ENCODE peak calls at places on chromosomes 6 and 20, in four cellular contexts. One of them, this sample, is unnamed.

GRCh38 chr6:117919775-117920492 is 12.9 kb downstream of the SLC35F1 start:
- DNase-seq in fibroblast of lung: peak; percentile 3
- DNase-seq in osteocyte: no peak
- DNase-seq in colonic mucosa: no peak
- DNase-seq in this sample: no peak

GRCh38 chr20:17617212-17617867 is 47.5 kb downstream of the DSTN start:
- DNase-seq in fibroblast of lung: no peak
- DNase-seq in osteocyte: peak; percentile 85
- DNase-seq in colonic mucosa: peak; percentile 46
- DNase-seq in this sample: peak; percentile 73

GRCh38 chr6:109713097-109713496 is 22.0 kb downstream of the FIG4 start:
- DNase-seq in fibroblast of lung: no peak
- DNase-seq in osteocyte: no peak
- DNase-seq in colonic mucosa: no peak
- DNase-seq in this sample: no peak

GRCh38 chr20:3796477-3797225 is 541 bp downstream of the CDC25B start:
- DNase-seq in fibroblast of lung: no peak
- DNase-seq in osteocyte: no peak
- DNase-seq in colonic mucosa: no peak
- DNase-seq in this sample: no peak

GRCh38 chr6:27503436-27504030 is 30.6 kb upstream of the ZNF184 start:
- DNase-seq in fibroblast of lung: peak; percentile 63
- DNase-seq in osteocyte: no peak
- DNase-seq in colonic mucosa: peak; percentile 79
- DNase-seq in this sample: peak; percentile 82

GRCh38 chr20:48892849-48893352 is 28.6 kb upstream of the ARFGEF2 start:
- DNase-seq in fibroblast of lung: no peak
- DNase-seq in osteocyte: no peak
- DNase-seq in colonic mucosa: no peak
- DNase-seq in this sample: no peak

GRCh38 chr6:15443119-15443518 is 197.2 kb downstream of the JARID2 start:
- DNase-seq in fibroblast of lung: peak; percentile 94
- DNase-seq in osteocyte: no peak
- DNase-seq in colonic mucosa: no peak
- DNase-seq in this sample: no peak

GRCh38 chr20:46998497-46999190 is 104.0 kb downstream of the EYA2 start:
- DNase-seq in fibroblast of lung: no peak
- DNase-seq in osteocyte: no peak
- DNase-seq in colonic mucosa: peak; percentile 32
- DNase-seq in this sample: no peak

GRCh38 chr6:18218233-18218632 is 46.1 kb downstream of the DEK start:
- DNase-seq in fibroblast of lung: no peak
- DNase-seq in osteocyte: no peak
- DNase-seq in colonic mucosa: no peak
- DNase-seq in this sample: no peak

GRCh38 chr6:147881432-147881831 is 372.9 kb downstream of the SAMD5 start:
- DNase-seq in fibroblast of lung: no peak
- DNase-seq in osteocyte: no peak
- DNase-seq in colonic mucosa: no peak
- DNase-seq in this sample: no peak

GRCh38 chr6:4133941-4134838 is 1.2 kb downstream of the ECI2 start:
- DNase-seq in fibroblast of lung: peak; percentile 20
- DNase-seq in osteocyte: no peak
- DNase-seq in colonic mucosa: peak; percentile 52
- DNase-seq in this sample: no peak

GRCh38 chr20:61951695-61952533 is 113.8 kb downstream of the TAF4 start:
- DNase-seq in fibroblast of lung: peak; percentile 30
- DNase-seq in osteocyte: peak; percentile 84
- DNase-seq in colonic mucosa: no peak
- DNase-seq in this sample: peak; percentile 82

GRCh38 chr20:19207541-19207940 is 4.9 kb upstream of the SLC24A3 start:
- DNase-seq in fibroblast of lung: no peak
- DNase-seq in osteocyte: no peak
- DNase-seq in colonic mucosa: no peak
- DNase-seq in this sample: no peak

GRCh38 chr6:122609881-122610689 is at the start of gene PKIB:
- DNase-seq in fibroblast of lung: peak; percentile 83
- DNase-seq in osteocyte: no peak
- DNase-seq in colonic mucosa: peak; percentile 79
- DNase-seq in this sample: peak; percentile 77

GRCh38 chr6:132096996-132097395 is 145.8 kb upstream of the CCN2 start:
- DNase-seq in fibroblast of lung: no peak
- DNase-seq in osteocyte: no peak
- DNase-seq in colonic mucosa: no peak
- DNase-seq in this sample: no peak

GRCh38 chr6:159953091-159953581 is 15.7 kb upstream of the IGF2R start:
- DNase-seq in fibroblast of lung: peak; percentile 35
- DNase-seq in osteocyte: no peak
- DNase-seq in colonic mucosa: peak; percentile 37
- DNase-seq in this sample: no peak

GRCh38 chr6:141953072-141953471 is 179.7 kb upstream of the GJE1 start:
- DNase-seq in fibroblast of lung: no peak
- DNase-seq in osteocyte: no peak
- DNase-seq in colonic mucosa: no peak
- DNase-seq in this sample: no peak

GRCh38 chr6:134822920-134823430 is 126.9 kb downstream of the ALDH8A1 start:
- DNase-seq in fibroblast of lung: peak; percentile 74
- DNase-seq in osteocyte: peak; percentile 91
- DNase-seq in colonic mucosa: peak; percentile 53
- DNase-seq in this sample: no peak

GRCh38 chr6:77740380-77740779 is 87.5 kb downstream of the MEI4 start:
- DNase-seq in fibroblast of lung: peak; percentile 3
- DNase-seq in osteocyte: no peak
- DNase-seq in colonic mucosa: no peak
- DNase-seq in this sample: no peak

GRCh38 chr6:82249381-82250253 is 2.1 kb upstream of the IBTK start:
- DNase-seq in fibroblast of lung: peak; percentile 20
- DNase-seq in osteocyte: no peak
- DNase-seq in colonic mucosa: no peak
- DNase-seq in this sample: no peak

GRCh38 chr6:144590540-144590939 is 305.4 kb downstream of the UTRN start:
- DNase-seq in fibroblast of lung: no peak
- DNase-seq in osteocyte: no peak
- DNase-seq in colonic mucosa: no peak
- DNase-seq in this sample: no peak

GRCh38 chr6:132464538-132465256 is 48.2 kb downstream of the STX7 start:
- DNase-seq in fibroblast of lung: peak; percentile 50
- DNase-seq in osteocyte: no peak
- DNase-seq in colonic mucosa: no peak
- DNase-seq in this sample: no peak

GRCh38 chr6:136429681-136430080 is 120.5 kb downstream of the MAP7 start:
- DNase-seq in fibroblast of lung: no peak
- DNase-seq in osteocyte: no peak
- DNase-seq in colonic mucosa: no peak
- DNase-seq in this sample: no peak

GRCh38 chr6:65259080-65259479 is 447.9 kb downstream of the EYS start:
- DNase-seq in fibroblast of lung: peak; percentile 20
- DNase-seq in osteocyte: no peak
- DNase-seq in colonic mucosa: no peak
- DNase-seq in this sample: no peak

GRCh38 chr20:30815577-30816181 is 441.8 kb upstream of the DEFB115 start:
- DNase-seq in fibroblast of lung: no peak
- DNase-seq in osteocyte: no peak
- DNase-seq in colonic mucosa: no peak
- DNase-seq in this sample: no peak

GRCh38 chr20:47348539-47349142 is 7.9 kb downstream of the ZMYND8 start:
- DNase-seq in fibroblast of lung: peak; percentile 73
- DNase-seq in osteocyte: no peak
- DNase-seq in colonic mucosa: no peak
- DNase-seq in this sample: no peak

GRCh38 chr20:63766695-63767426 is 27.3 kb downstream of the SLC2A4RG start:
- DNase-seq in fibroblast of lung: no peak
- DNase-seq in osteocyte: no peak
- DNase-seq in colonic mucosa: no peak
- DNase-seq in this sample: no peak

GRCh38 chr6:44665683-44666082 is 278.2 kb downstream of the CDC5L start:
- DNase-seq in fibroblast of lung: no peak
- DNase-seq in osteocyte: no peak
- DNase-seq in colonic mucosa: no peak
- DNase-seq in this sample: no peak

GRCh38 chr6:37381579-37381978 is 27.8 kb downstream of the RNF8 start:
- DNase-seq in fibroblast of lung: peak; percentile 72
- DNase-seq in osteocyte: no peak
- DNase-seq in colonic mucosa: peak; percentile 21
- DNase-seq in this sample: no peak

GRCh38 chr20:35511814-35512420 is 17.5 kb downstream of the C20orf173 start:
- DNase-seq in fibroblast of lung: peak; percentile 45
- DNase-seq in osteocyte: no peak
- DNase-seq in colonic mucosa: peak; percentile 30
- DNase-seq in this sample: no peak

GRCh38 chr6:43877463-43878126 is 107.6 kb downstream of the VEGFA start:
- DNase-seq in fibroblast of lung: no peak
- DNase-seq in osteocyte: no peak
- DNase-seq in colonic mucosa: no peak
- DNase-seq in this sample: no peak

GRCh38 chr20:40493071-40493470 is 196.0 kb downstream of the MAFB start:
- DNase-seq in fibroblast of lung: peak; percentile 32
- DNase-seq in osteocyte: no peak
- DNase-seq in colonic mucosa: no peak
- DNase-seq in this sample: no peak

GRCh38 chr20:49405062-49405683 is 77.3 kb downstream of the KCNB1 start:
- DNase-seq in fibroblast of lung: no peak
- DNase-seq in osteocyte: no peak
- DNase-seq in colonic mucosa: no peak
- DNase-seq in this sample: no peak

GRCh38 chr20:18258126-18258860 is 30.0 kb upstream of the ZNF133 start:
- DNase-seq in fibroblast of lung: no peak
- DNase-seq in osteocyte: no peak
- DNase-seq in colonic mucosa: no peak
- DNase-seq in this sample: no peak

GRCh38 chr6:16420332-16420714 is 181.9 kb downstream of the GMPR start:
- DNase-seq in fibroblast of lung: no peak
- DNase-seq in osteocyte: no peak
- DNase-seq in colonic mucosa: no peak
- DNase-seq in this sample: no peak

GRCh38 chr6:120671519-120671918 is 662.8 kb downstream of the TBC1D32 start:
- DNase-seq in fibroblast of lung: no peak
- DNase-seq in osteocyte: no peak
- DNase-seq in colonic mucosa: no peak
- DNase-seq in this sample: no peak
- TF ChIP-seq CTCF in fibroblast of lung: no peak
- TF ChIP-seq CTCF in osteocyte: no peak
- TF ChIP-seq CTCF in colonic mucosa: no peak
- TF ChIP-seq CTCF in this sample: peak; percentile 57

GRCh38 chr6:10514049-10514780 is 6.9 kb upstream of the GCNT2 start:
- DNase-seq in fibroblast of lung: no peak
- DNase-seq in osteocyte: no peak
- DNase-seq in colonic mucosa: no peak
- DNase-seq in this sample: no peak

GRCh38 chr6:10513544-10513943 is 7.6 kb upstream of the GCNT2 start:
- DNase-seq in fibroblast of lung: no peak
- DNase-seq in osteocyte: no peak
- DNase-seq in colonic mucosa: no peak
- DNase-seq in this sample: no peak

GRCh38 chr6:10511477-10511876 is 9.7 kb upstream of the GCNT2 start:
- DNase-seq in fibroblast of lung: peak; percentile 37
- DNase-seq in osteocyte: no peak
- DNase-seq in colonic mucosa: no peak
- DNase-seq in this sample: no peak

GRCh38 chr6:10507715-10508114 is 13.4 kb upstream of the GCNT2 start:
- DNase-seq in fibroblast of lung: no peak
- DNase-seq in osteocyte: no peak
- DNase-seq in colonic mucosa: no peak
- DNase-seq in this sample: no peak

DNA sequence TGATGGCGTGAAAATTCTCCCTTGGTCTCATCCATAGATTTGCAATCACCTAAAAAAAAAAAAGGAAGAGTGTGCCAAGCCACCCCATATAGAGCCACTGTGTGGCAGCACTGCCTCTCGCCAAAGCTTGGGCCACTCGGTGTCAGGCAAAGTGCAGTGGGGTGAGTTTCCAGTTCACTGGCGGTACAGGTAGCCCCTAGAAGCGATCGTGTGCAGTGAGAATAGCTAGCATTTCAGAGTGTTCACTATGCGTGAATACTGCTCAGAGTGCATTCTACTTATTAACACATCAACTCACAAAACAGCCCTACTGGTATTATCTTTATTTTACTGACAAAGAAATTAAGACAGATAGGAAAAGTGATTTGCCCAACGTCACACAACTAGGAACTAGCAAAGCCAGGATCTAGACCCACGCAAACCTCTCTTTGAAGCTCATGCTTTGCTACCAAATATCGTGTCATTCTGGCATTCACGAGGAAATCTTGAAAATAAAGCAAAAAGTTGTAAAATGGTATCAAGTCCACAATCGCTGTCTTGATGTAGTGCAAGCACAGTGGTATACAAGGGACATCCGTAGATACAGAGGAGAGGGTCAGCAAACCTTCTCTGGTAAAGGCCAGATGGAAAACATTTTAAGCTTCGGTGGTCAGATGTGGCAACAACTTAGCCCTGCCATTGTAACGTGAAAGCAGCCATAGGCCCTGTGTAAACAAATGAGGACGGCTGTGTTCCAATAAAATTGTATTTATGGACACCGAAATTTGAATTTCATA is 10.4 kb upstream of the GCNT2 start:
- DNase-seq in fibroblast of lung: peak; percentile 28
- DNase-seq in osteocyte: no peak
- DNase-seq in colonic mucosa: peak; percentile 68
- DNase-seq in this sample: no peak
- TF ChIP-seq CTCF in fibroblast of lung: peak; percentile 57
- TF ChIP-seq CTCF in osteocyte: peak; percentile 78
- TF ChIP-seq CTCF in colonic mucosa: peak; percentile 62
- TF ChIP-seq CTCF in this sample: peak; percentile 81

GRCh38 chr6:160975111-160975510 is 16.5 kb upstream of the MAP3K4 start:
- DNase-seq in fibroblast of lung: no peak
- DNase-seq in osteocyte: no peak
- DNase-seq in colonic mucosa: no peak
- DNase-seq in this sample: no peak
- TF ChIP-seq CTCF in fibroblast of lung: no peak
- TF ChIP-seq CTCF in osteocyte: no peak
- TF ChIP-seq CTCF in colonic mucosa: no peak
- TF ChIP-seq CTCF in this sample: no peak

DNA sequence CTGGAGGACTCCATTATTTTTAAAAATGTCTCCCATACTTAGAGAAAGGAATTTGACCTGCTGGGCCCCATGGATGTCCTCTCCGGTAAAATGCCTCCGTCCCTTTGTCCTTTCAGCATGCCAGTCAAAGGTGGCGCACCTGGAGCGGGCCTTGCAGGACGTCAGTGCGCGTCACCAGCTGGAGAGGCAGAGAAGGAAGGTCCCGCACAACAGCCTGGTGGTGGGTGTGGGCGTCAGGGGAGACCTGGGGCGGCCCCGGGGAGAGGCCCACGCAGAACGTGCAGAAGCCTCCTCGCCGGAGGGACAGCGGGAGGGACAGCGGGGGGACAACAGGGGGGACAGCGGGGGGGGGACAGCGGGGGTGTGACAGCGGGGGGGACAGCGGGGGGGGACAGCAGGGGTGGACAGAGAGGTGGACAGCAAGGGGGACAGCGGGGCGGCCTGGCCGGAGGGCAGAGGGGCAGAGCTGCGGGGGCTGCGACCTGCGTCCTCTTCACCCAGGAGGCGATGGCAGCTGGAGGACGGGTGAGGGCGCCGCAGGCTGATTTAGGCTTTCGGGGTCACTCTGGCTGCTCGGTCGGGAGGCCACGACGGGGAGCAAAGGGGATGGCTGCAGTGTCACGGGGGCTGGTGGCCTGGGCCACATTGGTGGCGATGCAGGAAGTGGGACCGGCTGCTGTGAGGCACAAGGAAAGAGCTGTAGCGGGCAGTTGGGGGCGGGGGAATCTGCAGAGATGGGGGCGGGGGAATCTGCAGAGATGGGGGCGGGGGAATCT is 859 bp upstream of the KIF25 start:
- DNase-seq in fibroblast of lung: no peak
- DNase-seq in osteocyte: peak; percentile 69
- DNase-seq in colonic mucosa: no peak
- DNase-seq in this sample: no peak
- TF ChIP-seq CTCF in fibroblast of lung: no peak
- TF ChIP-seq CTCF in osteocyte: no peak
- TF ChIP-seq CTCF in colonic mucosa: no peak
- TF ChIP-seq CTCF in this sample: no peak